ENCODE peak calls at places on chromosomes 12 and 14, in five cellular contexts. I is NCI-H1092, G is GM12878, H is HTR-8/SVneo, Q is astrocyte of the spinal cord. U is an unnamed sample.
A peak's percentile ranks its signal among the peaks of the same experiment; 100 is the strongest.

GRCh38 chr12:26651566-26652188 is 181.3 kb downstream of the ITPR2 start:
- DNase-seq in Q (peak; percentile 81), I (no peak), H (peak; percentile 81), G (peak; percentile 21), U (peak; percentile 73)

GRCh38 chr12:80517655-80518054 is 73.6 kb downstream of the PTPRQ start:
- DNase-seq in H (no peak), Q (no peak), G (no peak), I (no peak), U (no peak)

GRCh38 chr12:130448044-130448821 is 110.5 kb downstream of the PIWIL1 start:
- DNase-seq in H (no peak), I (no peak), Q (no peak), G (no peak), U (no peak)

GRCh38 chr12:56398324-56398723 is 35.7 kb upstream of the APOF start:
- DNase-seq in Q (no peak), G (no peak), I (no peak), H (no peak), U (no peak)

GRCh38 chr12:71662861-71663560 is 637 bp downstream of the ZFC3H1 start:
- DNase-seq in G (no peak), Q (peak; percentile 57), H (peak; percentile 23), I (no peak), U (peak; percentile 36)

GRCh38 chr12:86376052-86376451 is 119.9 kb upstream of the MGAT4C start:
- DNase-seq in G (no peak), H (no peak), Q (no peak), I (no peak), U (no peak)

GRCh38 chr14:77924392-77924948 is 124.6 kb downstream of the ADCK1 start:
- DNase-seq in I (no peak), H (no peak), G (no peak), Q (no peak), U (no peak)

GRCh38 chr12:50297027-50297426 is 13.7 kb upstream of the LIMA1 start:
- DNase-seq in H (no peak), G (no peak), I (no peak), Q (no peak), U (no peak)

GRCh38 chr12:95218164-95218851 is 701 bp downstream of the VEZT start:
- DNase-seq in I (peak; percentile 40), G (peak; percentile 39), H (no peak), Q (peak; percentile 80), U (peak; percentile 82)

GRCh38 chr12:58367041-58367440 is 425.7 kb downstream of the ATP23 start:
- DNase-seq in I (no peak), G (no peak), Q (no peak), H (no peak), U (no peak)

GRCh38 chr14:89214221-89214965 is 202.6 kb downstream of the FOXN3 start:
- DNase-seq in I (peak; percentile 95), G (no peak), Q (peak; percentile 46), H (no peak), U (no peak)

GRCh38 chr14:92540472-92541048 is 27.0 kb downstream of the RIN3 start:
- DNase-seq in I (no peak), H (peak; percentile 73), Q (peak; percentile 99), G (no peak), U (no peak)

GRCh38 chr14:99884834-99885648 is 91.8 kb downstream of the EML1 start:
- DNase-seq in H (peak; percentile 61), G (peak; percentile 7), I (peak; percentile 43), Q (peak; percentile 74), U (peak; percentile 34)

GRCh38 chr14:90518075-90518940 is 121.5 kb downstream of the CALM1 start:
- DNase-seq in I (no peak), G (no peak), Q (no peak), H (no peak), U (no peak)

GRCh38 chr12:132447731-132448452 is 42.1 kb upstream of the FBRSL1 start:
- DNase-seq in H (no peak), Q (no peak), I (no peak), G (no peak), U (no peak)

GRCh38 chr12:78194448-78194847 is 363.8 kb downstream of the NAV3 start:
- DNase-seq in Q (peak; percentile 93), H (no peak), I (no peak), G (no peak), U (no peak)

GRCh38 chr14:98932436-98933325 is 339.3 kb downstream of the BCL11B start:
- DNase-seq in I (no peak), H (no peak), Q (no peak), G (no peak), U (no peak)

GRCh38 chr12:108457006-108457733 is 57.9 kb upstream of the FICD start:
- DNase-seq in G (peak; percentile 34), Q (peak; percentile 44), H (peak; percentile 68), I (peak; percentile 5), U (peak; percentile 6)

GRCh38 chr12:50242751-50243191 is 40.5 kb downstream of the LIMA1 start:
- DNase-seq in G (no peak), H (no peak), I (no peak), Q (peak; percentile 68), U (no peak)

GRCh38 chr14:74698894-74699293 is 14.0 kb downstream of the AREL1 start:
- DNase-seq in Q (no peak), I (no peak), G (no peak), H (no peak), U (no peak)

GRCh38 chr14:66974397-66975025 is 214.7 kb upstream of the GARIN2 start:
- DNase-seq in H (peak; percentile 91), I (no peak), Q (peak; percentile 7), G (no peak), U (no peak)

GRCh38 chr14:89141862-89142261 is 275.2 kb downstream of the FOXN3 start:
- DNase-seq in Q (no peak), G (no peak), H (no peak), I (no peak), U (no peak)

GRCh38 chr12:13165578-13166120 is 30.9 kb upstream of the EMP1 start:
- DNase-seq in H (peak; percentile 37), G (no peak), Q (peak; percentile 81), I (no peak), U (peak; percentile 7)

GRCh38 chr12:6228535-6229223 is 28.5 kb downstream of the CD9 start:
- DNase-seq in G (no peak), I (no peak), Q (no peak), H (no peak), U (no peak)

GRCh38 chr14:68819260-68819691 is 26.4 kb upstream of the ZFP36L1 start:
- DNase-seq in I (no peak), G (no peak), Q (peak; percentile 80), H (no peak), U (no peak)

GRCh38 chr14:69489495-69489894 is 5.0 kb downstream of the PLEKHD1 start:
- DNase-seq in G (no peak), H (no peak), Q (no peak), I (no peak), U (no peak)

GRCh38 chr12:101696477-101697196 is 803 bp upstream of the CHPT1 start:
- DNase-seq in Q (no peak), I (no peak), H (no peak), G (no peak), U (peak; percentile 78)

GRCh38 chr12:51891843-51892242 is 3.9 kb downstream of the ANKRD33 start:
- DNase-seq in H (no peak), Q (no peak), I (no peak), G (no peak), U (no peak)

GRCh38 chr14:69873877-69874780 is 5.1 kb upstream of the SMOC1 start:
- DNase-seq in G (no peak), I (no peak), Q (peak; percentile 72), H (peak; percentile 65), U (no peak)

GRCh38 chr12:105256011-105256410 is 20.0 kb upstream of the APPL2 start:
- DNase-seq in H (no peak), I (no peak), G (no peak), Q (no peak), U (no peak)

GRCh38 chr12:108693186-108693585 is 38.1 kb downstream of the CORO1C start:
- DNase-seq in I (no peak), G (no peak), Q (no peak), H (no peak), U (no peak)